ENCODE peak calls at places on chromosomes 1 and 21, in five cellular contexts. One of them, this sample, is unnamed.

GRCh38 chr1:116580446-116581322 is 9.9 kb upstream of the CD58 start:
- DNase-seq in effector memory CD8-positive, alpha-beta T cell: no peak
- DNase-seq in activated naive CD8-positive, alpha-beta T cell treated with anti-CD3 and anti-CD28 coated beads for 36 hours: no peak
- DNase-seq in stimulated activated CD4-positive, alpha-beta T cell treated with anti-CD3 and anti-CD28 coated beads, Interleukin-2, amount 100 ng/mL, for 48 hours: no peak
- DNase-seq in EL: no peak
- DNase-seq in this sample: no peak

GRCh38 chr1:179575497-179576314 is at the start of gene NPHS2:
- DNase-seq in EL: no peak
- DNase-seq in effector memory CD8-positive, alpha-beta T cell: no peak
- DNase-seq in activated naive CD8-positive, alpha-beta T cell treated with anti-CD3 and anti-CD28 coated beads for 36 hours: no peak
- DNase-seq in stimulated activated CD4-positive, alpha-beta T cell treated with anti-CD3 and anti-CD28 coated beads, Interleukin-2, amount 100 ng/mL, for 48 hours: no peak
- DNase-seq in this sample: no peak

GRCh38 chr1:28160677-28161328 is 15.7 kb downstream of the PTAFR start:
- DNase-seq in activated naive CD8-positive, alpha-beta T cell treated with anti-CD3 and anti-CD28 coated beads for 36 hours: no peak
- DNase-seq in stimulated activated CD4-positive, alpha-beta T cell treated with anti-CD3 and anti-CD28 coated beads, Interleukin-2, amount 100 ng/mL, for 48 hours: no peak
- DNase-seq in EL: no peak
- DNase-seq in effector memory CD8-positive, alpha-beta T cell: no peak
- DNase-seq in this sample: no peak

GRCh38 chr1:43205671-43206070 is 33.5 kb downstream of the CFAP57 start:
- DNase-seq in EL: peak; percentile 67
- DNase-seq in stimulated activated CD4-positive, alpha-beta T cell treated with anti-CD3 and anti-CD28 coated beads, Interleukin-2, amount 100 ng/mL, for 48 hours: no peak
- DNase-seq in activated naive CD8-positive, alpha-beta T cell treated with anti-CD3 and anti-CD28 coated beads for 36 hours: no peak
- DNase-seq in effector memory CD8-positive, alpha-beta T cell: no peak
- DNase-seq in this sample: no peak

GRCh38 chr21:34707876-34708325 is 39.1 kb downstream of the CLIC6 start:
- DNase-seq in activated naive CD8-positive, alpha-beta T cell treated with anti-CD3 and anti-CD28 coated beads for 36 hours: peak; percentile 48
- DNase-seq in EL: no peak
- DNase-seq in stimulated activated CD4-positive, alpha-beta T cell treated with anti-CD3 and anti-CD28 coated beads, Interleukin-2, amount 100 ng/mL, for 48 hours: peak; percentile 34
- DNase-seq in effector memory CD8-positive, alpha-beta T cell: no peak
- DNase-seq in this sample: peak; percentile 79

GRCh38 chr1:239676522-239677273 is 290.3 kb downstream of the CHRM3 start:
- DNase-seq in EL: no peak
- DNase-seq in stimulated activated CD4-positive, alpha-beta T cell treated with anti-CD3 and anti-CD28 coated beads, Interleukin-2, amount 100 ng/mL, for 48 hours: no peak
- DNase-seq in activated naive CD8-positive, alpha-beta T cell treated with anti-CD3 and anti-CD28 coated beads for 36 hours: no peak
- DNase-seq in effector memory CD8-positive, alpha-beta T cell: no peak
- DNase-seq in this sample: no peak

GRCh38 chr1:109894823-109895719 is 15.6 kb upstream of the CSF1 start:
- DNase-seq in EL: no peak
- DNase-seq in stimulated activated CD4-positive, alpha-beta T cell treated with anti-CD3 and anti-CD28 coated beads, Interleukin-2, amount 100 ng/mL, for 48 hours: no peak
- DNase-seq in activated naive CD8-positive, alpha-beta T cell treated with anti-CD3 and anti-CD28 coated beads for 36 hours: no peak
- DNase-seq in effector memory CD8-positive, alpha-beta T cell: no peak
- DNase-seq in this sample: peak; percentile 46

GRCh38 chr1:54547601-54548388 is at the start of gene ACOT11:
- DNase-seq in effector memory CD8-positive, alpha-beta T cell: no peak
- DNase-seq in stimulated activated CD4-positive, alpha-beta T cell treated with anti-CD3 and anti-CD28 coated beads, Interleukin-2, amount 100 ng/mL, for 48 hours: no peak
- DNase-seq in EL: no peak
- DNase-seq in activated naive CD8-positive, alpha-beta T cell treated with anti-CD3 and anti-CD28 coated beads for 36 hours: no peak
- DNase-seq in this sample: no peak

GRCh38 chr1:43373034-43373940 is 5.5 kb upstream of the ELOVL1 start:
- DNase-seq in stimulated activated CD4-positive, alpha-beta T cell treated with anti-CD3 and anti-CD28 coated beads, Interleukin-2, amount 100 ng/mL, for 48 hours: no peak
- DNase-seq in activated naive CD8-positive, alpha-beta T cell treated with anti-CD3 and anti-CD28 coated beads for 36 hours: no peak
- DNase-seq in EL: peak; percentile 84
- DNase-seq in effector memory CD8-positive, alpha-beta T cell: no peak
- DNase-seq in this sample: no peak

GRCh38 chr1:24805534-24806301 is 60.5 kb downstream of the CLIC4 start:
- DNase-seq in activated naive CD8-positive, alpha-beta T cell treated with anti-CD3 and anti-CD28 coated beads for 36 hours: no peak
- DNase-seq in EL: peak; percentile 82
- DNase-seq in effector memory CD8-positive, alpha-beta T cell: no peak
- DNase-seq in stimulated activated CD4-positive, alpha-beta T cell treated with anti-CD3 and anti-CD28 coated beads, Interleukin-2, amount 100 ng/mL, for 48 hours: no peak
- DNase-seq in this sample: no peak

GRCh38 chr1:86887479-86888162 is 26.3 kb downstream of the SELENOF start:
- DNase-seq in EL: no peak
- DNase-seq in stimulated activated CD4-positive, alpha-beta T cell treated with anti-CD3 and anti-CD28 coated beads, Interleukin-2, amount 100 ng/mL, for 48 hours: no peak
- DNase-seq in effector memory CD8-positive, alpha-beta T cell: no peak
- DNase-seq in activated naive CD8-positive, alpha-beta T cell treated with anti-CD3 and anti-CD28 coated beads for 36 hours: no peak
- DNase-seq in this sample: no peak

GRCh38 chr1:83802450-83803152 is 196.3 kb downstream of the TTLL7 start:
- DNase-seq in activated naive CD8-positive, alpha-beta T cell treated with anti-CD3 and anti-CD28 coated beads for 36 hours: no peak
- DNase-seq in effector memory CD8-positive, alpha-beta T cell: no peak
- DNase-seq in EL: no peak
- DNase-seq in stimulated activated CD4-positive, alpha-beta T cell treated with anti-CD3 and anti-CD28 coated beads, Interleukin-2, amount 100 ng/mL, for 48 hours: no peak
- DNase-seq in this sample: no peak

GRCh38 chr1:29121951-29122661 is 1.6 kb downstream of the TMEM200B start:
- DNase-seq in EL: peak; percentile 52
- DNase-seq in activated naive CD8-positive, alpha-beta T cell treated with anti-CD3 and anti-CD28 coated beads for 36 hours: no peak
- DNase-seq in effector memory CD8-positive, alpha-beta T cell: peak; percentile 13
- DNase-seq in stimulated activated CD4-positive, alpha-beta T cell treated with anti-CD3 and anti-CD28 coated beads, Interleukin-2, amount 100 ng/mL, for 48 hours: no peak
- DNase-seq in this sample: peak; percentile 61

GRCh38 chr1:60390593-60391282 is 317.2 kb upstream of the C1orf87 start:
- DNase-seq in EL: no peak
- DNase-seq in stimulated activated CD4-positive, alpha-beta T cell treated with anti-CD3 and anti-CD28 coated beads, Interleukin-2, amount 100 ng/mL, for 48 hours: no peak
- DNase-seq in effector memory CD8-positive, alpha-beta T cell: no peak
- DNase-seq in activated naive CD8-positive, alpha-beta T cell treated with anti-CD3 and anti-CD28 coated beads for 36 hours: no peak
- DNase-seq in this sample: no peak

GRCh38 chr1:234943801-234944402 is 184.7 kb downstream of the TOMM20 start:
- DNase-seq in EL: no peak
- DNase-seq in stimulated activated CD4-positive, alpha-beta T cell treated with anti-CD3 and anti-CD28 coated beads, Interleukin-2, amount 100 ng/mL, for 48 hours: no peak
- DNase-seq in activated naive CD8-positive, alpha-beta T cell treated with anti-CD3 and anti-CD28 coated beads for 36 hours: no peak
- DNase-seq in effector memory CD8-positive, alpha-beta T cell: no peak
- DNase-seq in this sample: no peak

GRCh38 chr1:55446351-55446750 is 231.2 kb upstream of the USP24 start:
- DNase-seq in effector memory CD8-positive, alpha-beta T cell: no peak
- DNase-seq in activated naive CD8-positive, alpha-beta T cell treated with anti-CD3 and anti-CD28 coated beads for 36 hours: no peak
- DNase-seq in stimulated activated CD4-positive, alpha-beta T cell treated with anti-CD3 and anti-CD28 coated beads, Interleukin-2, amount 100 ng/mL, for 48 hours: no peak
- DNase-seq in EL: peak; percentile 73
- DNase-seq in this sample: no peak

GRCh38 chr1:15028117-15028516 is 125.4 kb upstream of the TMEM51 start:
- DNase-seq in effector memory CD8-positive, alpha-beta T cell: no peak
- DNase-seq in stimulated activated CD4-positive, alpha-beta T cell treated with anti-CD3 and anti-CD28 coated beads, Interleukin-2, amount 100 ng/mL, for 48 hours: no peak
- DNase-seq in EL: peak; percentile 79
- DNase-seq in activated naive CD8-positive, alpha-beta T cell treated with anti-CD3 and anti-CD28 coated beads for 36 hours: no peak
- DNase-seq in this sample: no peak

GRCh38 chr21:42509239-42509638 is 4.4 kb upstream of the SLC37A1 start:
- DNase-seq in effector memory CD8-positive, alpha-beta T cell: no peak
- DNase-seq in stimulated activated CD4-positive, alpha-beta T cell treated with anti-CD3 and anti-CD28 coated beads, Interleukin-2, amount 100 ng/mL, for 48 hours: no peak
- DNase-seq in activated naive CD8-positive, alpha-beta T cell treated with anti-CD3 and anti-CD28 coated beads for 36 hours: no peak
- DNase-seq in EL: no peak
- DNase-seq in this sample: no peak

GRCh38 chr21:44949161-44950015 is 9.6 kb downstream of the SLX9 start:
- DNase-seq in activated naive CD8-positive, alpha-beta T cell treated with anti-CD3 and anti-CD28 coated beads for 36 hours: peak; percentile 74
- DNase-seq in EL: peak; percentile 73
- DNase-seq in effector memory CD8-positive, alpha-beta T cell: peak; percentile 75
- DNase-seq in stimulated activated CD4-positive, alpha-beta T cell treated with anti-CD3 and anti-CD28 coated beads, Interleukin-2, amount 100 ng/mL, for 48 hours: peak; percentile 85
- DNase-seq in this sample: peak; percentile 94

GRCh38 chr1:55214214-55214902 is 806 bp downstream of the USP24 start:
- DNase-seq in stimulated activated CD4-positive, alpha-beta T cell treated with anti-CD3 and anti-CD28 coated beads, Interleukin-2, amount 100 ng/mL, for 48 hours: peak; percentile 18
- DNase-seq in effector memory CD8-positive, alpha-beta T cell: peak; percentile 19
- DNase-seq in EL: peak; percentile 43
- DNase-seq in activated naive CD8-positive, alpha-beta T cell treated with anti-CD3 and anti-CD28 coated beads for 36 hours: peak; percentile 56
- DNase-seq in this sample: peak; percentile 69

GRCh38 chr21:17270234-17270633 is 242.6 kb upstream of the CXADR start:
- DNase-seq in EL: peak; percentile 20
- DNase-seq in activated naive CD8-positive, alpha-beta T cell treated with anti-CD3 and anti-CD28 coated beads for 36 hours: no peak
- DNase-seq in stimulated activated CD4-positive, alpha-beta T cell treated with anti-CD3 and anti-CD28 coated beads, Interleukin-2, amount 100 ng/mL, for 48 hours: no peak
- DNase-seq in effector memory CD8-positive, alpha-beta T cell: no peak
- DNase-seq in this sample: no peak

GRCh38 chr1:6051423-6051822 is 5.7 kb downstream of the KCNAB2 start:
- DNase-seq in stimulated activated CD4-positive, alpha-beta T cell treated with anti-CD3 and anti-CD28 coated beads, Interleukin-2, amount 100 ng/mL, for 48 hours: no peak
- DNase-seq in effector memory CD8-positive, alpha-beta T cell: no peak
- DNase-seq in EL: no peak
- DNase-seq in activated naive CD8-positive, alpha-beta T cell treated with anti-CD3 and anti-CD28 coated beads for 36 hours: no peak
- DNase-seq in this sample: no peak

GRCh38 chr1:21652101-21652936 is 16.8 kb downstream of the RAP1GAP start:
- DNase-seq in activated naive CD8-positive, alpha-beta T cell treated with anti-CD3 and anti-CD28 coated beads for 36 hours: no peak
- DNase-seq in EL: no peak
- DNase-seq in effector memory CD8-positive, alpha-beta T cell: no peak
- DNase-seq in stimulated activated CD4-positive, alpha-beta T cell treated with anti-CD3 and anti-CD28 coated beads, Interleukin-2, amount 100 ng/mL, for 48 hours: no peak
- DNase-seq in this sample: no peak

GRCh38 chr1:217332426-217333065 is 298.3 kb downstream of the GPATCH2 start:
- DNase-seq in effector memory CD8-positive, alpha-beta T cell: no peak
- DNase-seq in stimulated activated CD4-positive, alpha-beta T cell treated with anti-CD3 and anti-CD28 coated beads, Interleukin-2, amount 100 ng/mL, for 48 hours: no peak
- DNase-seq in activated naive CD8-positive, alpha-beta T cell treated with anti-CD3 and anti-CD28 coated beads for 36 hours: no peak
- DNase-seq in EL: no peak
- DNase-seq in this sample: no peak

GRCh38 chr1:185017338-185017737 is 28.0 kb upstream of the RNF2 start:
- DNase-seq in activated naive CD8-positive, alpha-beta T cell treated with anti-CD3 and anti-CD28 coated beads for 36 hours: no peak
- DNase-seq in EL: peak; percentile 89
- DNase-seq in effector memory CD8-positive, alpha-beta T cell: no peak
- DNase-seq in stimulated activated CD4-positive, alpha-beta T cell treated with anti-CD3 and anti-CD28 coated beads, Interleukin-2, amount 100 ng/mL, for 48 hours: no peak
- DNase-seq in this sample: no peak

GRCh38 chr1:78047131-78047530 is 1.4 kb downstream of the GIPC2 start:
- DNase-seq in stimulated activated CD4-positive, alpha-beta T cell treated with anti-CD3 and anti-CD28 coated beads, Interleukin-2, amount 100 ng/mL, for 48 hours: no peak
- DNase-seq in effector memory CD8-positive, alpha-beta T cell: no peak
- DNase-seq in EL: no peak
- DNase-seq in activated naive CD8-positive, alpha-beta T cell treated with anti-CD3 and anti-CD28 coated beads for 36 hours: no peak
- DNase-seq in this sample: no peak

GRCh38 chr21:31660134-31660565 is 657 bp downstream of the SOD1 start:
- DNase-seq in activated naive CD8-positive, alpha-beta T cell treated with anti-CD3 and anti-CD28 coated beads for 36 hours: no peak
- DNase-seq in stimulated activated CD4-positive, alpha-beta T cell treated with anti-CD3 and anti-CD28 coated beads, Interleukin-2, amount 100 ng/mL, for 48 hours: no peak
- DNase-seq in effector memory CD8-positive, alpha-beta T cell: peak; percentile 26
- DNase-seq in EL: peak; percentile 46
- DNase-seq in this sample: no peak

GRCh38 chr1:225476100-225476511 is 48.3 kb upstream of the LBR start:
- DNase-seq in stimulated activated CD4-positive, alpha-beta T cell treated with anti-CD3 and anti-CD28 coated beads, Interleukin-2, amount 100 ng/mL, for 48 hours: no peak
- DNase-seq in EL: no peak
- DNase-seq in effector memory CD8-positive, alpha-beta T cell: no peak
- DNase-seq in activated naive CD8-positive, alpha-beta T cell treated with anti-CD3 and anti-CD28 coated beads for 36 hours: no peak
- DNase-seq in this sample: no peak

GRCh38 chr1:11144563-11145256 is 44.4 kb upstream of the ANGPTL7 start:
- DNase-seq in EL: no peak
- DNase-seq in effector memory CD8-positive, alpha-beta T cell: no peak
- DNase-seq in stimulated activated CD4-positive, alpha-beta T cell treated with anti-CD3 and anti-CD28 coated beads, Interleukin-2, amount 100 ng/mL, for 48 hours: no peak
- DNase-seq in activated naive CD8-positive, alpha-beta T cell treated with anti-CD3 and anti-CD28 coated beads for 36 hours: no peak
- DNase-seq in this sample: no peak

GRCh38 chr1:55506686-55507577 is 291.8 kb upstream of the USP24 start:
- DNase-seq in stimulated activated CD4-positive, alpha-beta T cell treated with anti-CD3 and anti-CD28 coated beads, Interleukin-2, amount 100 ng/mL, for 48 hours: no peak
- DNase-seq in activated naive CD8-positive, alpha-beta T cell treated with anti-CD3 and anti-CD28 coated beads for 36 hours: no peak
- DNase-seq in effector memory CD8-positive, alpha-beta T cell: no peak
- DNase-seq in EL: peak; percentile 82
- DNase-seq in this sample: no peak

GRCh38 chr1:244280859-244281258 is 170.8 kb downstream of the ADSS2 start:
- DNase-seq in stimulated activated CD4-positive, alpha-beta T cell treated with anti-CD3 and anti-CD28 coated beads, Interleukin-2, amount 100 ng/mL, for 48 hours: no peak
- DNase-seq in activated naive CD8-positive, alpha-beta T cell treated with anti-CD3 and anti-CD28 coated beads for 36 hours: no peak
- DNase-seq in effector memory CD8-positive, alpha-beta T cell: no peak
- DNase-seq in EL: peak; percentile 32
- DNase-seq in this sample: no peak

GRCh38 chr21:34845521-34846213 is 176.9 kb downstream of the CLIC6 start:
- DNase-seq in activated naive CD8-positive, alpha-beta T cell treated with anti-CD3 and anti-CD28 coated beads for 36 hours: no peak
- DNase-seq in effector memory CD8-positive, alpha-beta T cell: peak; percentile 17
- DNase-seq in EL: peak; percentile 58
- DNase-seq in stimulated activated CD4-positive, alpha-beta T cell treated with anti-CD3 and anti-CD28 coated beads, Interleukin-2, amount 100 ng/mL, for 48 hours: peak; percentile 17
- DNase-seq in this sample: peak; percentile 73

This sample was measured in GM20000.